ENCODE peak calls at places on chromosomes 12 and 14, in seven cellular contexts. K, H, U, R, M, E and S are unnamed samples.

GRCh38 chr14:94751321-94751720 is 18.6 kb downstream of the GSC start:
- DNase-seq in E (no peak), M (no peak), H (no peak), U (no peak), K (no peak), R (no peak), S (no peak)

GRCh38 chr12:94230357-94230905 is 82.1 kb downstream of the PLXNC1 start:
- DNase-seq in M (no peak), H (no peak), E (no peak), U (no peak), K (no peak), R (no peak), S (no peak)

GRCh38 chr12:61291647-61292046 is 968.6 kb upstream of the USP15 start:
- DNase-seq in K (no peak), R (no peak), U (no peak), E (no peak), H (no peak), M (no peak), S (no peak)

GRCh38 chr12:51070004-51070403 is 13.4 kb downstream of the CSRNP2 start:
- DNase-seq in E (no peak), R (no peak), K (no peak), U (no peak), H (peak; percentile 87), M (no peak), S (no peak)

GRCh38 chr12:121538699-121539061 is 42.1 kb downstream of the KDM2B start:
- DNase-seq in R (no peak), K (no peak), U (peak; percentile 38), E (no peak), H (peak; percentile 76), M (no peak), S (no peak)

GRCh38 chr12:79300199-79300568 is 390.6 kb downstream of the PAWR start:
- DNase-seq in H (peak; percentile 66), U (no peak), R (no peak), M (no peak), K (no peak), E (no peak), S (no peak)

GRCh38 chr14:38254565-38255407 is 1.1 kb downstream of the CLEC14A start:
- DNase-seq in R (no peak), E (peak; percentile 16), H (no peak), K (no peak), M (no peak), U (no peak), S (no peak)

GRCh38 chr12:109304485-109304884 is 4.6 kb downstream of the FOXN4 start:
- DNase-seq in U (no peak), E (no peak), M (no peak), K (no peak), R (no peak), H (no peak), S (no peak)

GRCh38 chr12:47087088-47087688 is 7.4 kb upstream of the AMIGO2 start:
- DNase-seq in U (no peak), K (no peak), H (no peak), R (no peak), M (no peak), E (no peak), S (no peak)

GRCh38 chr14:65492277-65492676 is 79.7 kb downstream of the FUT8 start:
- DNase-seq in R (no peak), U (no peak), H (no peak), E (no peak), K (no peak), M (no peak), S (no peak)

GRCh38 chr14:32784408-32784807 is 154.3 kb upstream of the NPAS3 start:
- DNase-seq in U (no peak), E (no peak), K (no peak), M (no peak), R (no peak), H (no peak), S (no peak)

GRCh38 chr14:68716698-68717097 is 76.2 kb downstream of the ZFP36L1 start:
- DNase-seq in E (no peak), M (no peak), K (no peak), H (peak; percentile 41), R (no peak), U (peak; percentile 47), S (no peak)

GRCh38 chr12:7915911-7916403 is 20.0 kb downstream of the SLC2A3 start:
- DNase-seq in M (no peak), U (no peak), H (peak; percentile 62), R (no peak), K (no peak), E (no peak), S (no peak)

GRCh38 chr12:2691340-2692111 is 103.2 kb upstream of the FKBP4 start:
- DNase-seq in M (no peak), U (peak; percentile 45), K (no peak), R (peak; percentile 19), H (no peak), E (no peak), S (no peak)

GRCh38 chr12:86018361-86018760 is 144.3 kb downstream of the NTS start:
- DNase-seq in H (no peak), M (no peak), E (no peak), K (no peak), U (no peak), R (no peak), S (no peak)

GRCh38 chr12:86015026-86015425 is 140.9 kb downstream of the NTS start:
- DNase-seq in R (no peak), E (no peak), U (no peak), M (no peak), H (no peak), K (no peak), S (no peak)
- H3K4me3 ChIP-seq in R (no peak overlapping the region), E (no peak overlapping the region), U (no peak overlapping the region), M (no peak overlapping the region), H (no peak overlapping the region), K (no peak overlapping the region), S (no peak overlapping the region)

GRCh38 chr14:61526405-61527312 is 168.7 kb upstream of the HIF1A start:
- DNase-seq in M (no peak), K (peak; percentile 95), E (peak; percentile 59), H (peak; percentile 60), U (no peak), R (peak; percentile 88), S (no peak)
- H3K27me3 ChIP-seq in M (no peaks in the 10 kb centered on the region), K (no peaks in the 10 kb centered on the region), E (no peaks in the 10 kb centered on the region), H (no peaks in the 10 kb centered on the region), U (no peaks in the 10 kb centered on the region), R (no peaks in the 10 kb centered on the region), S (no peaks in the 10 kb centered on the region)

GRCh38 chr12:90253142-90253541 is 544.5 kb upstream of the ATP2B1 start:
- DNase-seq in H (no peak), R (no peak), E (no peak), K (no peak), U (no peak), M (no peak), S (no peak)

GRCh38 chr12:90250041-90250440 is 541.4 kb upstream of the ATP2B1 start:
- DNase-seq in R (peak; percentile 35), E (no peak), U (no peak), H (no peak), K (no peak), M (no peak), S (no peak)

GRCh38 chr12:90257927-90258624 is 549.4 kb upstream of the ATP2B1 start:
- DNase-seq in E (no peak), M (no peak), K (no peak), H (no peak), U (no peak), R (no peak), S (no peak)

GRCh38 chr12:90250766-90251165 is 542.1 kb upstream of the ATP2B1 start:
- DNase-seq in E (no peak), H (no peak), R (peak; percentile 12), K (no peak), M (no peak), U (no peak), S (peak; percentile 61)

DNA sequence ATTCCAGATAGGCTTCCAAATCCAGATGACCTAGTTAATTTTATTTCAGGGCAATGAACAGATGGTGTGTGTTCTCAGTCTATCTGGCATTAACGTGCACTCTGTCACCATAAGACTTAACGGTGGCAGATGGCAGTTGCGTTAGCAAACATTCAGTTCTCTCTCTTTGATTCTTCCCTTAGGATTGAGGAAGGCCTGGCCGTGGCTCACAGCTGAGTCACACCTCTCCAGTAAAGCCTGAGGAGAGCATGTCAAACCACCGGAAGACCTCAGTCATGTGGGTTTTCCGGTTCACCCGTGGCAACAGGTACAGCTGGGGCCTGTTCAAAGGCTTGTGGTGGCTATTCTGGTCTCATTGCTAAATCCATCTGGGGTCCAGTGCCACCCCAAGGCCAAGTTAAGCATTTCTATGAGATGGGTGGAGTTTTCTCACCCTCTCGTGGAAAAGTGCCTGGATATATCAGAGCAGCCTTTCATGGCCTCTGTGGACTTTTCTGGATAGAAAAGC is 545.1 kb upstream of the ATP2B1 start:
- DNase-seq in E (peak; percentile 57), R (peak; percentile 3), M (peak; percentile 94), H (peak; percentile 6), K (peak; percentile 55), U (peak; percentile 75), S (peak; percentile 85)
- TF ChIP-seq CTCF in E (no peak), R (no peak), M (peak; percentile 22), H (no peak), K (no peak), U (no peak), S (no peak)

DNA sequence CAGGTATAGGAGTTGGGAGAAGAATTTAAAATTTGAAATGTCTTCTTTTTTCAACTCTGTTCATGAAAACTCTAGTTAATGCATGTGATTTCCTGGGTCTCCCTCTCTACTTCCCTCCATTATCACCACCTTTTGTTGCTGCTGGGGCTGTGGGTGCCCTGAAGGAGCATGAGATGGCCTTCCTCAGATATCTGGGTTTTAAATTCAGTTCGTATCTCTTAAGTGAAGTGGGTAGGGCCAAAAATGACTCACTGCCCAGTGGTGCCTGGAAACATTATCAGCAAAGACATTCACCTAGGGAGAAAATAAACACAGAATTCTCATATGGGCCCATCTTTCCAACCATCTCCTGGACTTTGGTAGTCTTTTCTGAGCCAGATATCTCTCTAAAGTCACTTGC is 234.9 kb upstream of the PLEKHG7 start:
- DNase-seq in M (peak; percentile 1), U (no peak), R (no peak), E (no peak), K (no peak), H (no peak), S (no peak)
- H3K4me3 ChIP-seq in M (no peak overlapping the region), U (no peak overlapping the region), R (no peak overlapping the region), E (no peak overlapping the region), K (no peak overlapping the region), H (no peak overlapping the region), S (no peak overlapping the region)

DNA sequence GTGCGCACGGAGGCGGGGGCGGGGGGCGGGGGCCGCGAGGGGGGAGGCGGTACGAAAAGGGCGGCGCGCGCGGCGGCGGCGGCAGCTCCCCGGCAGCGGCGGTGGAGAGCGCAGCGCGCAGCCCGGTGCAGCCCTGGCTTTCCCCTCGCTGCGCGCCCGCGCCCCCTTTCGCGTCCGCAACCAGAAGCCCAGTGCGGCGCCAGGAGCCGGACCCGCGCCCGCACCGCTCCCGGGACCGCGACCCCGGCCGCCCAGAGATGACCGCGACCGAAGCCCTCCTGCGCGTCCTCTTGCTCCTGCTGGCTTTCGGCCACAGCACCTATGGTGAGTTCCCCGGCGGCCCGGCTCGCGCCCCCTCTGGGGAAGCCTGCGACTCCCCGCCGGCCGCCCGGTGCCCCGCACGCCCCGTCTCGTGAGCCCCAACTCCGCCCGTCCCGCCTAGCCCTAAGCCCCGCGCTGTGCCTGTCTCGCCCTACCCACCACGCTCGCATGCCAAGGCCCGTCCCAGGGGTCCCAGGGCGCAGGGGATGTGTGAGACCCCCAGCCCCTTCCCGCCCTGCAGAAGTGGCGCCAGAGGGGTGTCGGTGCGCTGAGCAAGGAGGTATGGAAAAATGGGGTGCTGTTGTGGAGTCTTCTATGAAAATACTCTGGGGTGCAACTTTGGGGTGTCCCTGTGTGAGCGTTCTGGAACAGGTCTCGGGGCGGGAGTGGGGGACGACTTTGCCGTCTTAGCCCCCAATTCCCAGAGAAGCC is at the start of gene DLK1:
- DNase-seq in M (no peak), E (no peak), H (no peak), R (no peak), U (no peak), K (no peak), S (no peak)
- H3K27me3 ChIP-seq in M (peaks cover 84% of the 10 kb centered on the region), E (peaks cover 100% of the 10 kb centered on the region), H (no peaks in the 10 kb centered on the region), R (no peaks in the 10 kb centered on the region), U (peaks cover 93% of the 10 kb centered on the region), K (no peaks in the 10 kb centered on the region), S (no peaks in the 10 kb centered on the region)